ENCODE peak calls at places on chromosomes 5 and 9, in six cellular contexts. One of them, this sample, is unnamed.

GRCh38 chr5:131226899-131227298 is 37.0 kb upstream of the CDC42SE2 start:
- DNase-seq in NB4: no peak
- DNase-seq in foreskin fibroblast: no peak
- DNase-seq in psoas muscle: no peak
- DNase-seq in PC-9: no peak
- DNase-seq in A549: no peak
- DNase-seq in this sample: no peak

GRCh38 chr9:82558855-82559615 is 503.9 kb downstream of the RASEF start:
- DNase-seq in foreskin fibroblast: no peak
- DNase-seq in PC-9: no peak
- DNase-seq in psoas muscle: no peak
- DNase-seq in NB4: no peak
- DNase-seq in A549: no peak
- DNase-seq in this sample: no peak

GRCh38 chr5:51860532-51861018 is 477.3 kb downstream of the ISL1 start:
- DNase-seq in PC-9: no peak
- DNase-seq in foreskin fibroblast: no peak
- DNase-seq in psoas muscle: no peak
- DNase-seq in NB4: no peak
- DNase-seq in A549: no peak
- DNase-seq in this sample: no peak

GRCh38 chr9:26975728-26976707 is 19.8 kb downstream of the IFT74 start:
- DNase-seq in PC-9: peak; percentile 10
- DNase-seq in A549: peak; percentile 72
- DNase-seq in psoas muscle: no peak
- DNase-seq in foreskin fibroblast: peak; percentile 18
- DNase-seq in NB4: peak; percentile 73
- DNase-seq in this sample: no peak

GRCh38 chr5:18487928-18488480 is 853.7 kb downstream of the TAF11L14 start:
- DNase-seq in foreskin fibroblast: no peak
- DNase-seq in PC-9: no peak
- DNase-seq in NB4: no peak
- DNase-seq in A549: no peak
- DNase-seq in psoas muscle: no peak
- DNase-seq in this sample: no peak

GRCh38 chr9:14313378-14313940 is 482 bp downstream of the NFIB start:
- DNase-seq in A549: peak; percentile 63
- DNase-seq in foreskin fibroblast: peak; percentile 12
- DNase-seq in psoas muscle: no peak
- DNase-seq in NB4: no peak
- DNase-seq in PC-9: peak; percentile 4
- DNase-seq in this sample: no peak

GRCh38 chr5:14715481-14715880 is 51.0 kb downstream of the OTULIN start:
- DNase-seq in NB4: no peak
- DNase-seq in foreskin fibroblast: peak; percentile 16
- DNase-seq in A549: no peak
- DNase-seq in PC-9: no peak
- DNase-seq in psoas muscle: no peak
- DNase-seq in this sample: no peak

GRCh38 chr5:136985785-136986475 is 513.2 kb downstream of the SPOCK1 start:
- DNase-seq in psoas muscle: no peak
- DNase-seq in A549: no peak
- DNase-seq in NB4: no peak
- DNase-seq in PC-9: no peak
- DNase-seq in foreskin fibroblast: no peak
- DNase-seq in this sample: no peak

GRCh38 chr9:71245651-71246050 is 124.2 kb upstream of the TRPM3 start:
- DNase-seq in psoas muscle: no peak
- DNase-seq in A549: no peak
- DNase-seq in foreskin fibroblast: no peak
- DNase-seq in NB4: no peak
- DNase-seq in PC-9: no peak
- DNase-seq in this sample: no peak

GRCh38 chr9:34036625-34037024 is 12.1 kb downstream of the UBAP2 start:
- DNase-seq in psoas muscle: no peak
- DNase-seq in PC-9: no peak
- DNase-seq in NB4: no peak
- DNase-seq in foreskin fibroblast: no peak
- DNase-seq in A549: no peak
- DNase-seq in this sample: no peak

GRCh38 chr9:28031521-28032177 is 458.4 kb upstream of the C9orf72 start:
- DNase-seq in foreskin fibroblast: no peak
- DNase-seq in A549: no peak
- DNase-seq in psoas muscle: no peak
- DNase-seq in NB4: no peak
- DNase-seq in PC-9: no peak
- DNase-seq in this sample: no peak

GRCh38 chr9:123063172-123063508 is 29.7 kb downstream of the GPR21 start:
- DNase-seq in psoas muscle: no peak
- DNase-seq in NB4: no peak
- DNase-seq in PC-9: no peak
- DNase-seq in A549: no peak
- DNase-seq in foreskin fibroblast: no peak
- DNase-seq in this sample: no peak
- H3K4me3 ChIP-seq in psoas muscle: no peak overlapping the region
- H3K4me3 ChIP-seq in NB4: no peak overlapping the region
- H3K4me3 ChIP-seq in PC-9: no peak overlapping the region
- H3K4me3 ChIP-seq in A549: no peak overlapping the region
- H3K4me3 ChIP-seq in foreskin fibroblast: no peak overlapping the region
- H3K4me3 ChIP-seq in this sample: no peak overlapping the region

GRCh38 chr5:67679184-67679855 is 482.7 kb upstream of the CD180 start:
- DNase-seq in psoas muscle: no peak
- DNase-seq in PC-9: no peak
- DNase-seq in A549: no peak
- DNase-seq in NB4: no peak
- DNase-seq in foreskin fibroblast: no peak
- DNase-seq in this sample: no peak

GRCh38 chr5:67674256-67674655 is 477.7 kb upstream of the CD180 start:
- DNase-seq in psoas muscle: no peak
- DNase-seq in PC-9: no peak
- DNase-seq in foreskin fibroblast: no peak
- DNase-seq in A549: no peak
- DNase-seq in NB4: no peak
- DNase-seq in this sample: no peak

GRCh38 chr5:67678594-67678993 is 482.0 kb upstream of the CD180 start:
- DNase-seq in psoas muscle: no peak
- DNase-seq in PC-9: no peak
- DNase-seq in A549: no peak
- DNase-seq in NB4: no peak
- DNase-seq in foreskin fibroblast: no peak
- DNase-seq in this sample: no peak

GRCh38 chr5:67677422-67677970 is 480.9 kb upstream of the CD180 start:
- DNase-seq in NB4: no peak
- DNase-seq in PC-9: peak; percentile 22
- DNase-seq in A549: no peak
- DNase-seq in foreskin fibroblast: no peak
- DNase-seq in psoas muscle: peak; percentile 59
- DNase-seq in this sample: no peak

GRCh38 chr5:67676863-67677262 is 480.3 kb upstream of the CD180 start:
- DNase-seq in NB4: no peak
- DNase-seq in psoas muscle: no peak
- DNase-seq in foreskin fibroblast: no peak
- DNase-seq in A549: no peak
- DNase-seq in PC-9: no peak
- DNase-seq in this sample: no peak
- TF ChIP-seq CTCF in NB4: no peak
- TF ChIP-seq CTCF in psoas muscle: no peak
- TF ChIP-seq CTCF in foreskin fibroblast: no peak
- TF ChIP-seq CTCF in A549: no peak
- TF ChIP-seq CTCF in PC-9: no peak
- TF ChIP-seq CTCF in this sample: no peak

DNA sequence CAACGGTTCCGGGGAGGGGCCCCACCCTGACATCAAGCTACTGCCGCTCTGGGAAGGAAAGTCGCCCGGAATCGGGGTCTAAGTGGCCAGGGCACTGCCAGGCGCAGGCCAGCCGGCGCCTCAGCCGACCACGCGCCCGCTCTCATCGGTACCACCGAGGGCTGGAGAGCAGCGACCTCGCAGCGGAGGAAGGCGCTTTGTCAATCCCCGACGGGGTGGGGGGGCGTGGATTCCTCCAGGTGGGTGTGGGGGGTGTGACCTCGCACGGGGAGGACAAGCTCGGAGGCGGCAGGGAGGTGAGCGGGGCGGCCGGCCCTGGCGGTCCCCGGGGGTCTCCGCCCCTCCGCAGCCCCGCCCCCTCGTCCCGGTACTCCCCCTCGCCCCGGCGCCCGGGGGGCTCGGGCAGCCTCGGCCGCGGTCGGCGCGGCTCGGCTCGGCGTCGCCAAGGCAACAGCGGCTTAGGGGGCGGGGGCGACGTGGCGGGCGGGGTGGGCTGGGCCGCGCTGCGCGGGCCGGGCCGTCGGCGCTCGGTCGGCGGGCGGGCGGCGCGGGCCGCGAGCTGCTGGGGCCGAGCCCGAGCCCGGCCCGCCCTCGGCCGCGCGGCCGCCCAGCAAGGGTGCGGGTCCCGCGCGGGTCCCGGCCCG is 47.3 kb downstream of the DAB2IP start:
- DNase-seq in NB4: no peak
- DNase-seq in PC-9: peak; percentile 31
- DNase-seq in A549: no peak
- DNase-seq in foreskin fibroblast: no peak
- DNase-seq in psoas muscle: peak; percentile 33
- DNase-seq in this sample: no peak
- H3K4me3 ChIP-seq in NB4: no peak overlapping the region
- H3K4me3 ChIP-seq in PC-9: peak overlapping the region; percentile 60
- H3K4me3 ChIP-seq in A549: peak overlapping the region; percentile 55
- H3K4me3 ChIP-seq in foreskin fibroblast: peak overlapping the region; percentile 71
- H3K4me3 ChIP-seq in psoas muscle: peak overlapping the region; percentile 66
- H3K4me3 ChIP-seq in this sample: no peak overlapping the region

DNA sequence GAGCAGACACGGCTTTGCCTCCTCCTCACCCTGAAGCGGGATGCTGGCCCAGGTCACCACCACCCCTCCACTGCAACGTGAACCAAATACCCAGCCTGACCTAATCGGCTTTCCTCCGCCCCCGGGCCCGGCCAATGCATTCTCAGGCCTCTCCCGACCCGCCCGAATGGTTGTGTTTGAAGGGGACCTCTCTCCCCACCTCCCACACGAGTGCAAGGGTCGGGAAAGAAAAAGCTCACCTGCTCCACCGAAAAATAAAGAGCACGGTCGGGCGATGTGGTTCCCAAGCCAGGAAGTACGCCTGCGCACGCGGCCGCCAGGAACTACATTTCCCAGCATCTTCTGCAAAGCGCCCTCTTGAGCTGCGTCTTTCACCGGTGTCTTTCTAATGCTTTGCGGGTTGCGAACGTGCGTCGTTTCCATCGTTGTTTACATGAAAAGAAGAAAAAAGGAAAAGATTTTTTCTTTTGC is at the start of gene ZNF883:
- DNase-seq in NB4: no peak
- DNase-seq in PC-9: peak; percentile 41
- DNase-seq in A549: peak; percentile 73
- DNase-seq in psoas muscle: peak; percentile 35
- DNase-seq in foreskin fibroblast: peak; percentile 60
- DNase-seq in this sample: no peak
- TF ChIP-seq CTCF in NB4: no peak
- TF ChIP-seq CTCF in PC-9: no peak
- TF ChIP-seq CTCF in A549: no peak
- TF ChIP-seq CTCF in psoas muscle: no peak
- TF ChIP-seq CTCF in foreskin fibroblast: no peak
- TF ChIP-seq CTCF in this sample: no peak

GRCh38 chr9:98794802-98795201 is 1.6 kb downstream of the ANKS6 start:
- DNase-seq in NB4: no peak
- DNase-seq in psoas muscle: no peak
- DNase-seq in PC-9: no peak
- DNase-seq in foreskin fibroblast: no peak
- DNase-seq in A549: no peak
- DNase-seq in this sample: no peak
- H3K4me3 ChIP-seq in NB4: no peak overlapping the region
- H3K4me3 ChIP-seq in psoas muscle: peak overlapping the region; percentile 88
- H3K4me3 ChIP-seq in PC-9: peak overlapping the region; percentile 64
- H3K4me3 ChIP-seq in foreskin fibroblast: no peak overlapping the region
- H3K4me3 ChIP-seq in A549: no peak overlapping the region
- H3K4me3 ChIP-seq in this sample: no peak overlapping the region

GRCh38 chr9:120366646-120367019 is 213.3 kb downstream of the CDK5RAP2 start:
- DNase-seq in A549: peak; percentile 84
- DNase-seq in NB4: no peak
- DNase-seq in PC-9: peak; percentile 53
- DNase-seq in psoas muscle: peak; percentile 50
- DNase-seq in foreskin fibroblast: peak; percentile 81
- DNase-seq in this sample: no peak
- TF ChIP-seq CTCF in A549: peak; percentile 24
- TF ChIP-seq CTCF in NB4: no peak
- TF ChIP-seq CTCF in PC-9: peak; percentile 49
- TF ChIP-seq CTCF in psoas muscle: no peak
- TF ChIP-seq CTCF in foreskin fibroblast: peak; percentile 65
- TF ChIP-seq CTCF in this sample: no peak

GRCh38 chr9:90607701-90608122 is 34.9 kb downstream of the DIRAS2 start:
- DNase-seq in foreskin fibroblast: no peak
- DNase-seq in psoas muscle: no peak
- DNase-seq in A549: no peak
- DNase-seq in PC-9: no peak
- DNase-seq in NB4: no peak
- DNase-seq in this sample: no peak
- H3K4me3 ChIP-seq in foreskin fibroblast: no peak overlapping the region
- H3K4me3 ChIP-seq in psoas muscle: no peak overlapping the region
- H3K4me3 ChIP-seq in A549: no peak overlapping the region
- H3K4me3 ChIP-seq in PC-9: no peak overlapping the region
- H3K4me3 ChIP-seq in NB4: no peak overlapping the region
- H3K4me3 ChIP-seq in this sample: no peak overlapping the region

This sample was measured in GM12865.